ENCODE peak calls at places on chromosome 16, in six cellular contexts. O, E, W, A, H and P are unnamed samples.

GRCh38 chr16:3717235-3718018 is at the start of gene TRAP1:
- DNase-seq in O (peak; percentile 91), H (peak; percentile 85), A (peak; percentile 81), E (peak; percentile 94), W (peak; percentile 67), P (peak; percentile 90)

GRCh38 chr16:82834156-82834758 is 207.5 kb downstream of the CDH13 start:
- DNase-seq in A (no peak), H (no peak), O (no peak), W (no peak), E (no peak), P (no peak)

GRCh38 chr16:11205754-11206459 is 50.1 kb downstream of the SOCS1 start:
- DNase-seq in H (no peak), O (no peak), E (no peak), W (no peak), A (peak; percentile 34), P (no peak)

GRCh38 chr16:15807603-15808009 is 49.2 kb downstream of the MYH11 start:
- DNase-seq in A (no peak), W (peak; percentile 58), H (no peak), O (no peak), E (no peak), P (no peak)

GRCh38 chr16:27596411-27596810 is 46.5 kb downstream of the KATNIP start:
- DNase-seq in W (no peak), O (no peak), H (no peak), E (no peak), A (no peak), P (no peak)

GRCh38 chr16:31298958-31299357 is 39.2 kb downstream of the ITGAM start:
- DNase-seq in H (no peak), W (no peak), A (no peak), O (no peak), E (no peak), P (no peak)

GRCh38 chr16:51701025-51701424 is 550.0 kb upstream of the SALL1 start:
- DNase-seq in A (no peak), E (no peak), O (no peak), H (no peak), W (no peak), P (no peak)

GRCh38 chr16:64589836-64590235 is 532.0 kb downstream of the CDH11 start:
- DNase-seq in A (peak; percentile 78), W (peak; percentile 74), H (no peak), E (no peak), O (no peak), P (no peak)

GRCh38 chr16:19607610-19608280 is 52.2 kb downstream of the VPS35L start:
- DNase-seq in E (no peak), H (no peak), A (peak; percentile 28), W (peak; percentile 72), O (no peak), P (no peak)

GRCh38 chr16:10181196-10182162 is 749 bp downstream of the GRIN2A start:
- DNase-seq in W (peak; percentile 33), E (no peak), A (peak; percentile 78), O (peak; percentile 48), H (peak; percentile 69), P (peak; percentile 46)

GRCh38 chr16:27322858-27323780 is 9.3 kb downstream of the IL4R start:
- DNase-seq in O (no peak), A (no peak), W (no peak), H (no peak), E (peak; percentile 57), P (no peak)

GRCh38 chr16:81928975-81929374 is 82.3 kb downstream of the SDR42E1 start:
- DNase-seq in A (no peak), O (no peak), E (peak; percentile 75), W (no peak), H (no peak), P (peak; percentile 27)

GRCh38 chr16:87955302-87956168 is 4.3 kb downstream of the BANP start:
- DNase-seq in W (peak; percentile 20), A (peak; percentile 46), E (no peak), O (no peak), H (no peak), P (peak; percentile 26)

GRCh38 chr16:5442054-5442453 is 344.5 kb upstream of the EEF2KMT start:
- DNase-seq in O (no peak), W (no peak), A (no peak), H (no peak), E (no peak), P (no peak)

GRCh38 chr16:83648347-83648746 is 159.4 kb upstream of the HSBP1 start:
- DNase-seq in E (no peak), O (no peak), H (no peak), A (no peak), W (no peak), P (no peak)

GRCh38 chr16:9039208-9039607 is 52.2 kb upstream of the HAPSTR1 start:
- DNase-seq in O (peak; percentile 24), H (no peak), W (peak; percentile 21), E (no peak), A (no peak), P (peak; percentile 22)

GRCh38 chr16:632486-633335 is 1.9 kb downstream of the WFIKKN1 start:
- DNase-seq in A (no peak), W (no peak), O (no peak), E (no peak), H (no peak), P (no peak)

GRCh38 chr16:81469710-81470481 is 25.3 kb downstream of the CMIP start:
- DNase-seq in W (no peak), A (no peak), O (peak; percentile 70), H (no peak), E (no peak), P (peak; percentile 61)

GRCh38 chr16:12675852-12676251 is 127.8 kb downstream of the CPPED1 start:
- DNase-seq in H (no peak), O (no peak), W (peak; percentile 81), E (no peak), A (peak; percentile 80), P (no peak)

GRCh38 chr16:2473999-2474876 is 689 bp upstream of the TBC1D24 start:
- DNase-seq in A (peak; percentile 51), H (peak; percentile 19), O (peak; percentile 73), E (no peak), W (no peak), P (peak; percentile 63)

GRCh38 chr16:81926036-81926435 is 85.2 kb downstream of the SDR42E1 start:
- DNase-seq in O (no peak), W (no peak), H (no peak), A (no peak), E (peak; percentile 57), P (no peak)

GRCh38 chr16:73064227-73064995 is 16.5 kb upstream of the ZFHX3 start:
- DNase-seq in H (no peak), O (no peak), A (peak; percentile 75), E (no peak), W (peak; percentile 74), P (no peak)

GRCh38 chr16:81971853-81972252 is 39.4 kb downstream of the SDR42E1 start:
- DNase-seq in E (no peak), A (no peak), H (no peak), O (no peak), W (no peak), P (no peak)

GRCh38 chr16:11181889-11182279 is 74.1 kb downstream of the SOCS1 start:
- DNase-seq in E (no peak), O (no peak), W (no peak), A (no peak), H (no peak), P (no peak)

GRCh38 chr16:2919511-2920255 is 8.0 kb downstream of the FLYWCH1 start:
- DNase-seq in O (peak; percentile 70), H (no peak), A (peak; percentile 63), E (no peak), W (peak; percentile 43), P (peak; percentile 63)

GRCh38 chr16:50207652-50208051 is 54.5 kb downstream of the TENT4B start:
- DNase-seq in A (peak; percentile 65), W (peak; percentile 34), H (no peak), O (no peak), E (no peak), P (no peak)